ENCODE peak calls at places on chromosomes 13 and 19, in nine cellular contexts. One of them, this sample, is unnamed.

GRCh38 chr19:47130589-47131168 is at the start of gene SAE1:
- DNase-seq in mesendoderm: peak; percentile 99
- DNase-seq in hepatocyte: peak; percentile 98
- DNase-seq in Peyer's patch: peak; percentile 96
- DNase-seq in astrocyte: peak; percentile 93
- DNase-seq in left lung: peak; percentile 96
- DNase-seq in heart left ventricle: peak; percentile 97
- DNase-seq in CD8-positive, alpha-beta memory T cell: peak; percentile 88
- DNase-seq in colonic mucosa: peak; percentile 94
- DNase-seq in this sample: peak; percentile 97

GRCh38 chr19:4149518-4150288 is 3.7 kb upstream of the CREB3L3 start:
- DNase-seq in colonic mucosa: peak; percentile 86
- DNase-seq in hepatocyte: peak; percentile 77
- DNase-seq in left lung: no peak
- DNase-seq in CD8-positive, alpha-beta memory T cell: no peak
- DNase-seq in mesendoderm: no peak
- DNase-seq in heart left ventricle: no peak
- DNase-seq in Peyer's patch: peak; percentile 85
- DNase-seq in astrocyte: no peak
- DNase-seq in this sample: no peak

GRCh38 chr19:35404879-35405622 is 34.2 kb downstream of the GPR42 start:
- DNase-seq in CD8-positive, alpha-beta memory T cell: no peak
- DNase-seq in left lung: no peak
- DNase-seq in hepatocyte: peak; percentile 62
- DNase-seq in astrocyte: peak; percentile 80
- DNase-seq in colonic mucosa: no peak
- DNase-seq in heart left ventricle: no peak
- DNase-seq in mesendoderm: peak; percentile 97
- DNase-seq in Peyer's patch: peak; percentile 63
- DNase-seq in this sample: no peak

GRCh38 chr19:32630338-32630737 is 44.6 kb downstream of the ANKRD27 start:
- DNase-seq in CD8-positive, alpha-beta memory T cell: no peak
- DNase-seq in colonic mucosa: no peak
- DNase-seq in left lung: no peak
- DNase-seq in mesendoderm: peak; percentile 4
- DNase-seq in hepatocyte: no peak
- DNase-seq in astrocyte: no peak
- DNase-seq in heart left ventricle: no peak
- DNase-seq in Peyer's patch: no peak
- DNase-seq in this sample: no peak

GRCh38 chr19:3369337-3370213 is 3.2 kb downstream of the NFIC start:
- DNase-seq in left lung: peak; percentile 77
- DNase-seq in CD8-positive, alpha-beta memory T cell: no peak
- DNase-seq in astrocyte: no peak
- DNase-seq in mesendoderm: peak; percentile 56
- DNase-seq in Peyer's patch: no peak
- DNase-seq in hepatocyte: peak; percentile 76
- DNase-seq in colonic mucosa: peak; percentile 47
- DNase-seq in heart left ventricle: peak; percentile 81
- DNase-seq in this sample: peak; percentile 74

GRCh38 chr13:37648604-37649003 is 50.0 kb upstream of the POSTN start:
- DNase-seq in CD8-positive, alpha-beta memory T cell: no peak
- DNase-seq in Peyer's patch: no peak
- DNase-seq in heart left ventricle: no peak
- DNase-seq in astrocyte: peak; percentile 83
- DNase-seq in mesendoderm: no peak
- DNase-seq in left lung: no peak
- DNase-seq in hepatocyte: no peak
- DNase-seq in colonic mucosa: no peak
- DNase-seq in this sample: no peak

GRCh38 chr13:111664060-111664459 is 343.6 kb downstream of the TEX29 start:
- DNase-seq in hepatocyte: no peak
- DNase-seq in left lung: no peak
- DNase-seq in CD8-positive, alpha-beta memory T cell: no peak
- DNase-seq in mesendoderm: no peak
- DNase-seq in Peyer's patch: no peak
- DNase-seq in colonic mucosa: no peak
- DNase-seq in astrocyte: no peak
- DNase-seq in heart left ventricle: peak; percentile 43
- DNase-seq in this sample: no peak

GRCh38 chr19:16012552-16012951 is 63.7 kb upstream of the TPM4 start:
- DNase-seq in astrocyte: no peak
- DNase-seq in left lung: no peak
- DNase-seq in hepatocyte: no peak
- DNase-seq in CD8-positive, alpha-beta memory T cell: no peak
- DNase-seq in mesendoderm: no peak
- DNase-seq in Peyer's patch: no peak
- DNase-seq in colonic mucosa: no peak
- DNase-seq in heart left ventricle: no peak
- DNase-seq in this sample: no peak

GRCh38 chr19:50741179-50741933 is 18.2 kb downstream of the CLEC11A start:
- DNase-seq in astrocyte: no peak
- DNase-seq in colonic mucosa: no peak
- DNase-seq in hepatocyte: peak; percentile 31
- DNase-seq in left lung: no peak
- DNase-seq in CD8-positive, alpha-beta memory T cell: no peak
- DNase-seq in mesendoderm: no peak
- DNase-seq in heart left ventricle: no peak
- DNase-seq in Peyer's patch: no peak
- DNase-seq in this sample: no peak

GRCh38 chr19:23957660-23958281 is 43.1 kb downstream of the ZNF726 start:
- DNase-seq in mesendoderm: no peak
- DNase-seq in CD8-positive, alpha-beta memory T cell: no peak
- DNase-seq in colonic mucosa: no peak
- DNase-seq in hepatocyte: no peak
- DNase-seq in Peyer's patch: no peak
- DNase-seq in left lung: peak; percentile 46
- DNase-seq in heart left ventricle: no peak
- DNase-seq in astrocyte: peak; percentile 81
- DNase-seq in this sample: no peak

GRCh38 chr19:55830656-55831055 is 1.1 kb downstream of the NLRP11 start:
- DNase-seq in CD8-positive, alpha-beta memory T cell: no peak
- DNase-seq in mesendoderm: no peak
- DNase-seq in left lung: no peak
- DNase-seq in Peyer's patch: no peak
- DNase-seq in heart left ventricle: no peak
- DNase-seq in colonic mucosa: no peak
- DNase-seq in astrocyte: no peak
- DNase-seq in hepatocyte: no peak
- DNase-seq in this sample: no peak

GRCh38 chr13:32211788-32212187 is 103.4 kb downstream of the ZAR1L start:
- DNase-seq in CD8-positive, alpha-beta memory T cell: no peak
- DNase-seq in mesendoderm: peak; percentile 12
- DNase-seq in hepatocyte: peak; percentile 18
- DNase-seq in astrocyte: peak; percentile 98
- DNase-seq in left lung: no peak
- DNase-seq in heart left ventricle: peak; percentile 38
- DNase-seq in colonic mucosa: no peak
- DNase-seq in Peyer's patch: no peak
- DNase-seq in this sample: no peak

GRCh38 chr13:73339086-73339485 is 280.3 kb downstream of the KLF5 start:
- DNase-seq in heart left ventricle: no peak
- DNase-seq in Peyer's patch: no peak
- DNase-seq in colonic mucosa: no peak
- DNase-seq in hepatocyte: no peak
- DNase-seq in left lung: no peak
- DNase-seq in astrocyte: no peak
- DNase-seq in mesendoderm: no peak
- DNase-seq in CD8-positive, alpha-beta memory T cell: no peak
- DNase-seq in this sample: no peak

GRCh38 chr19:8512115-8512967 is 1.6 kb downstream of the ZNF414 start:
- DNase-seq in left lung: no peak
- DNase-seq in hepatocyte: no peak
- DNase-seq in heart left ventricle: no peak
- DNase-seq in astrocyte: no peak
- DNase-seq in colonic mucosa: peak; percentile 68
- DNase-seq in CD8-positive, alpha-beta memory T cell: no peak
- DNase-seq in Peyer's patch: peak; percentile 56
- DNase-seq in mesendoderm: peak; percentile 75
- DNase-seq in this sample: no peak

GRCh38 chr19:12580180-12580694 is 29.0 kb upstream of the ZNF564 start:
- DNase-seq in colonic mucosa: no peak
- DNase-seq in heart left ventricle: no peak
- DNase-seq in mesendoderm: no peak
- DNase-seq in left lung: no peak
- DNase-seq in CD8-positive, alpha-beta memory T cell: no peak
- DNase-seq in Peyer's patch: no peak
- DNase-seq in hepatocyte: no peak
- DNase-seq in astrocyte: peak; percentile 76
- DNase-seq in this sample: no peak

GRCh38 chr19:1845642-1846041 is 2.6 kb downstream of the REXO1 start:
- DNase-seq in Peyer's patch: no peak
- DNase-seq in CD8-positive, alpha-beta memory T cell: no peak
- DNase-seq in mesendoderm: no peak
- DNase-seq in left lung: no peak
- DNase-seq in astrocyte: no peak
- DNase-seq in colonic mucosa: no peak
- DNase-seq in heart left ventricle: no peak
- DNase-seq in hepatocyte: no peak
- DNase-seq in this sample: no peak

GRCh38 chr19:1844536-1845515 is 3.5 kb downstream of the REXO1 start:
- DNase-seq in heart left ventricle: no peak
- DNase-seq in left lung: no peak
- DNase-seq in Peyer's patch: no peak
- DNase-seq in CD8-positive, alpha-beta memory T cell: no peak
- DNase-seq in colonic mucosa: no peak
- DNase-seq in astrocyte: no peak
- DNase-seq in mesendoderm: no peak
- DNase-seq in hepatocyte: no peak
- DNase-seq in this sample: no peak

GRCh38 chr19:1847348-1847683 is 967 bp downstream of the REXO1 start:
- DNase-seq in left lung: no peak
- DNase-seq in mesendoderm: no peak
- DNase-seq in heart left ventricle: no peak
- DNase-seq in hepatocyte: no peak
- DNase-seq in astrocyte: peak; percentile 40
- DNase-seq in Peyer's patch: no peak
- DNase-seq in CD8-positive, alpha-beta memory T cell: no peak
- DNase-seq in colonic mucosa: no peak
- DNase-seq in this sample: no peak

GRCh38 chr19:1847684-1848398 is 442 bp downstream of the REXO1 start:
- DNase-seq in Peyer's patch: no peak
- DNase-seq in left lung: no peak
- DNase-seq in colonic mucosa: peak; percentile 63
- DNase-seq in mesendoderm: peak; percentile 74
- DNase-seq in astrocyte: no peak
- DNase-seq in CD8-positive, alpha-beta memory T cell: peak; percentile 26
- DNase-seq in hepatocyte: peak; percentile 87
- DNase-seq in heart left ventricle: no peak
- DNase-seq in this sample: no peak

GRCh38 chr19:1846517-1847205 is 1.6 kb downstream of the REXO1 start:
- DNase-seq in colonic mucosa: no peak
- DNase-seq in CD8-positive, alpha-beta memory T cell: no peak
- DNase-seq in heart left ventricle: no peak
- DNase-seq in mesendoderm: no peak
- DNase-seq in Peyer's patch: no peak
- DNase-seq in hepatocyte: no peak
- DNase-seq in astrocyte: no peak
- DNase-seq in left lung: no peak
- DNase-seq in this sample: no peak
- H3K4me3 ChIP-seq in colonic mucosa: peak overlapping the region; percentile 100
- H3K4me3 ChIP-seq in CD8-positive, alpha-beta memory T cell: peak overlapping the region; percentile 83
- H3K4me3 ChIP-seq in heart left ventricle: peak overlapping the region; percentile 96
- H3K4me3 ChIP-seq in mesendoderm: no peak overlapping the region
- H3K4me3 ChIP-seq in Peyer's patch: peak overlapping the region; percentile 100
- H3K4me3 ChIP-seq in hepatocyte: peak overlapping the region; percentile 97
- H3K4me3 ChIP-seq in astrocyte: peak overlapping the region; percentile 96
- H3K4me3 ChIP-seq in left lung: no peak overlapping the region
- H3K4me3 ChIP-seq in this sample: peak overlapping the region; percentile 90

GRCh38 chr19:2329162-2329505 is 650 bp downstream of the SPPL2B start:
- DNase-seq in CD8-positive, alpha-beta memory T cell: no peak
- DNase-seq in left lung: no peak
- DNase-seq in astrocyte: no peak
- DNase-seq in hepatocyte: no peak
- DNase-seq in Peyer's patch: no peak
- DNase-seq in mesendoderm: no peak
- DNase-seq in heart left ventricle: no peak
- DNase-seq in colonic mucosa: no peak
- DNase-seq in this sample: no peak

GRCh38 chr19:2330632-2331284 is 2.3 kb downstream of the SPPL2B start:
- DNase-seq in colonic mucosa: peak; percentile 96
- DNase-seq in hepatocyte: peak; percentile 89
- DNase-seq in mesendoderm: no peak
- DNase-seq in heart left ventricle: no peak
- DNase-seq in left lung: no peak
- DNase-seq in CD8-positive, alpha-beta memory T cell: no peak
- DNase-seq in Peyer's patch: peak; percentile 93
- DNase-seq in astrocyte: no peak
- DNase-seq in this sample: no peak

GRCh38 chr19:2330255-2330631 is 1.8 kb downstream of the SPPL2B start:
- DNase-seq in left lung: no peak
- DNase-seq in colonic mucosa: peak; percentile 32
- DNase-seq in Peyer's patch: no peak
- DNase-seq in hepatocyte: no peak
- DNase-seq in mesendoderm: no peak
- DNase-seq in CD8-positive, alpha-beta memory T cell: no peak
- DNase-seq in astrocyte: no peak
- DNase-seq in heart left ventricle: no peak
- DNase-seq in this sample: no peak

GRCh38 chr19:2328401-2329161 is at the start of the genes LSM7 and SPPL2B:
- DNase-seq in heart left ventricle: peak; percentile 94
- DNase-seq in CD8-positive, alpha-beta memory T cell: peak; percentile 90
- DNase-seq in left lung: peak; percentile 90
- DNase-seq in Peyer's patch: peak; percentile 96
- DNase-seq in astrocyte: peak; percentile 53
- DNase-seq in hepatocyte: peak; percentile 96
- DNase-seq in mesendoderm: peak; percentile 90
- DNase-seq in colonic mucosa: peak; percentile 92
- DNase-seq in this sample: peak; percentile 92

GRCh38 chr19:2329528-2329927 is 1.0 kb downstream of the SPPL2B start:
- DNase-seq in mesendoderm: no peak
- DNase-seq in hepatocyte: no peak
- DNase-seq in astrocyte: no peak
- DNase-seq in Peyer's patch: no peak
- DNase-seq in left lung: no peak
- DNase-seq in colonic mucosa: peak; percentile 36
- DNase-seq in CD8-positive, alpha-beta memory T cell: no peak
- DNase-seq in heart left ventricle: no peak
- DNase-seq in this sample: no peak
- H3K4me1 ChIP-seq in mesendoderm: peaks cover 2% of the 10 kb centered on the region
- H3K4me1 ChIP-seq in hepatocyte: peaks cover 45% of the 10 kb centered on the region
- H3K4me1 ChIP-seq in astrocyte: peaks cover 15% of the 10 kb centered on the region
- H3K4me1 ChIP-seq in Peyer's patch: no peaks in the 10 kb centered on the region
- H3K4me1 ChIP-seq in left lung: peaks cover 75% of the 10 kb centered on the region
- H3K4me1 ChIP-seq in colonic mucosa: peaks cover 24% of the 10 kb centered on the region
- H3K4me1 ChIP-seq in CD8-positive, alpha-beta memory T cell: peaks cover 48% of the 10 kb centered on the region
- H3K4me1 ChIP-seq in heart left ventricle: peaks cover 54% of the 10 kb centered on the region
- H3K4me1 ChIP-seq in this sample: peaks cover 53% of the 10 kb centered on the region

GRCh38 chr19:38004100-38004504 is 97.1 kb downstream of the SIPA1L3 start:
- DNase-seq in colonic mucosa: no peak
- DNase-seq in mesendoderm: no peak
- DNase-seq in CD8-positive, alpha-beta memory T cell: no peak
- DNase-seq in astrocyte: peak; percentile 67
- DNase-seq in hepatocyte: no peak
- DNase-seq in left lung: no peak
- DNase-seq in Peyer's patch: no peak
- DNase-seq in heart left ventricle: no peak
- DNase-seq in this sample: no peak
- H3K4me3 ChIP-seq in colonic mucosa: peak overlapping the region; percentile 15
- H3K4me3 ChIP-seq in mesendoderm: no peak overlapping the region
- H3K4me3 ChIP-seq in CD8-positive, alpha-beta memory T cell: no peak overlapping the region
- H3K4me3 ChIP-seq in astrocyte: peak overlapping the region; percentile 39
- H3K4me3 ChIP-seq in hepatocyte: no peak overlapping the region
- H3K4me3 ChIP-seq in left lung: no peak overlapping the region
- H3K4me3 ChIP-seq in Peyer's patch: peak overlapping the region; percentile 33
- H3K4me3 ChIP-seq in heart left ventricle: peak overlapping the region; percentile 55
- H3K4me3 ChIP-seq in this sample: peak overlapping the region; percentile 48

GRCh38 chr13:85847012-85847411 is 47.8 kb upstream of the SLITRK6 start:
- DNase-seq in CD8-positive, alpha-beta memory T cell: no peak
- DNase-seq in colonic mucosa: no peak
- DNase-seq in heart left ventricle: no peak
- DNase-seq in mesendoderm: no peak
- DNase-seq in left lung: no peak
- DNase-seq in astrocyte: no peak
- DNase-seq in Peyer's patch: no peak
- DNase-seq in hepatocyte: no peak
- DNase-seq in this sample: no peak
- H3K4me1 ChIP-seq in CD8-positive, alpha-beta memory T cell: no peaks in the 10 kb centered on the region
- H3K4me1 ChIP-seq in colonic mucosa: no peaks in the 10 kb centered on the region
- H3K4me1 ChIP-seq in heart left ventricle: no peaks in the 10 kb centered on the region
- H3K4me1 ChIP-seq in mesendoderm: no peaks in the 10 kb centered on the region
- H3K4me1 ChIP-seq in left lung: no peaks in the 10 kb centered on the region
- H3K4me1 ChIP-seq in astrocyte: no peaks in the 10 kb centered on the region
- H3K4me1 ChIP-seq in Peyer's patch: no peaks in the 10 kb centered on the region
- H3K4me1 ChIP-seq in hepatocyte: no peaks in the 10 kb centered on the region
- H3K4me1 ChIP-seq in this sample: no peaks in the 10 kb centered on the region